ENCODE peak calls at places on chromosomes 1 and 21, in nine cellular contexts. One of them, this sample, is unnamed.

GRCh38 chr1:153774780-153775431 is at the start of gene SLC27A3:
- DNase-seq in SK-N-SH: peak
- DNase-seq in NB4: no peak
- DNase-seq in CD4-positive, alpha-beta memory T cell: no peak
- DNase-seq in lung: peak
- DNase-seq in H1: peak
- DNase-seq in fibroblast of lung: peak
- DNase-seq in IMR-90: no peak
- DNase-seq in uterus: peak
- DNase-seq in this sample: no peak

GRCh38 chr1:234915923-234916675 is 212.5 kb downstream of the TOMM20 start:
- DNase-seq in NB4: peak
- DNase-seq in SK-N-SH: no peak
- DNase-seq in lung: no peak
- DNase-seq in fibroblast of lung: no peak
- DNase-seq in uterus: peak
- DNase-seq in H1: no peak
- DNase-seq in IMR-90: no peak
- DNase-seq in CD4-positive, alpha-beta memory T cell: no peak
- DNase-seq in this sample: no peak

GRCh38 chr1:32494196-32494595 is 29.3 kb downstream of the ZBTB8B start:
- DNase-seq in CD4-positive, alpha-beta memory T cell: no peak
- DNase-seq in uterus: no peak
- DNase-seq in fibroblast of lung: peak
- DNase-seq in H1: no peak
- DNase-seq in IMR-90: no peak
- DNase-seq in NB4: no peak
- DNase-seq in lung: no peak
- DNase-seq in SK-N-SH: peak
- DNase-seq in this sample: no peak

GRCh38 chr1:18948048-18948912 is 8.2 kb downstream of the IFFO2 start:
- DNase-seq in IMR-90: no peak
- DNase-seq in uterus: no peak
- DNase-seq in NB4: no peak
- DNase-seq in fibroblast of lung: peak
- DNase-seq in SK-N-SH: no peak
- DNase-seq in H1: no peak
- DNase-seq in lung: no peak
- DNase-seq in CD4-positive, alpha-beta memory T cell: peak
- DNase-seq in this sample: no peak

GRCh38 chr1:18883636-18884418 is 18.5 kb downstream of the ALDH4A1 start:
- DNase-seq in lung: peak
- DNase-seq in SK-N-SH: peak
- DNase-seq in uterus: peak
- DNase-seq in H1: peak
- DNase-seq in IMR-90: peak
- DNase-seq in CD4-positive, alpha-beta memory T cell: peak
- DNase-seq in NB4: peak
- DNase-seq in fibroblast of lung: peak
- DNase-seq in this sample: no peak

GRCh38 chr1:96808186-96808585 is 86.6 kb downstream of the PTBP2 start:
- DNase-seq in SK-N-SH: peak
- DNase-seq in uterus: no peak
- DNase-seq in H1: no peak
- DNase-seq in IMR-90: no peak
- DNase-seq in fibroblast of lung: no peak
- DNase-seq in lung: no peak
- DNase-seq in NB4: peak
- DNase-seq in CD4-positive, alpha-beta memory T cell: no peak
- DNase-seq in this sample: peak

GRCh38 chr1:206923009-206923960 is 1.5 kb upstream of the FCMR start:
- DNase-seq in NB4: peak
- DNase-seq in fibroblast of lung: no peak
- DNase-seq in CD4-positive, alpha-beta memory T cell: peak
- DNase-seq in lung: no peak
- DNase-seq in SK-N-SH: no peak
- DNase-seq in uterus: no peak
- DNase-seq in IMR-90: no peak
- DNase-seq in H1: no peak
- DNase-seq in this sample: no peak

GRCh38 chr1:215146252-215146975 is 63.9 kb downstream of the KCNK2 start:
- DNase-seq in NB4: peak
- DNase-seq in lung: no peak
- DNase-seq in fibroblast of lung: peak
- DNase-seq in uterus: no peak
- DNase-seq in IMR-90: peak
- DNase-seq in CD4-positive, alpha-beta memory T cell: no peak
- DNase-seq in SK-N-SH: peak
- DNase-seq in H1: no peak
- DNase-seq in this sample: peak

GRCh38 chr1:31447210-31447609 is 34.2 kb downstream of the SERINC2 start:
- DNase-seq in IMR-90: no peak
- DNase-seq in fibroblast of lung: no peak
- DNase-seq in CD4-positive, alpha-beta memory T cell: no peak
- DNase-seq in H1: no peak
- DNase-seq in uterus: no peak
- DNase-seq in SK-N-SH: no peak
- DNase-seq in NB4: no peak
- DNase-seq in lung: no peak
- DNase-seq in this sample: no peak

GRCh38 chr1:186473047-186473446 is 12.1 kb upstream of the PDC start:
- DNase-seq in uterus: no peak
- DNase-seq in IMR-90: no peak
- DNase-seq in SK-N-SH: no peak
- DNase-seq in lung: no peak
- DNase-seq in fibroblast of lung: no peak
- DNase-seq in H1: no peak
- DNase-seq in CD4-positive, alpha-beta memory T cell: no peak
- DNase-seq in NB4: no peak
- DNase-seq in this sample: no peak

GRCh38 chr1:15352122-15352957 is 57.3 kb upstream of the EFHD2 start:
- DNase-seq in IMR-90: peak
- DNase-seq in H1: no peak
- DNase-seq in fibroblast of lung: peak
- DNase-seq in uterus: no peak
- DNase-seq in SK-N-SH: no peak
- DNase-seq in lung: no peak
- DNase-seq in NB4: peak
- DNase-seq in CD4-positive, alpha-beta memory T cell: no peak
- DNase-seq in this sample: no peak

GRCh38 chr1:167752219-167752985 is 30.6 kb downstream of the MPZL1 start:
- DNase-seq in H1: no peak
- DNase-seq in lung: no peak
- DNase-seq in CD4-positive, alpha-beta memory T cell: no peak
- DNase-seq in fibroblast of lung: peak
- DNase-seq in uterus: no peak
- DNase-seq in IMR-90: peak
- DNase-seq in SK-N-SH: no peak
- DNase-seq in NB4: no peak
- DNase-seq in this sample: no peak

GRCh38 chr1:116497660-116498059 is 73.2 kb downstream of the CD58 start:
- DNase-seq in fibroblast of lung: peak
- DNase-seq in lung: no peak
- DNase-seq in SK-N-SH: no peak
- DNase-seq in NB4: no peak
- DNase-seq in uterus: no peak
- DNase-seq in CD4-positive, alpha-beta memory T cell: no peak
- DNase-seq in H1: no peak
- DNase-seq in IMR-90: peak
- DNase-seq in this sample: no peak

GRCh38 chr1:33719771-33720670 is 143.9 kb upstream of the HMGB4 start:
- DNase-seq in NB4: no peak
- DNase-seq in lung: no peak
- DNase-seq in IMR-90: peak
- DNase-seq in SK-N-SH: no peak
- DNase-seq in H1: peak
- DNase-seq in fibroblast of lung: peak
- DNase-seq in CD4-positive, alpha-beta memory T cell: no peak
- DNase-seq in uterus: no peak
- DNase-seq in this sample: peak

GRCh38 chr1:63148825-63149645 is 173.3 kb upstream of the FOXD3 start:
- DNase-seq in fibroblast of lung: peak
- DNase-seq in H1: peak
- DNase-seq in NB4: peak
- DNase-seq in uterus: no peak
- DNase-seq in lung: peak
- DNase-seq in SK-N-SH: peak
- DNase-seq in CD4-positive, alpha-beta memory T cell: no peak
- DNase-seq in IMR-90: peak
- DNase-seq in this sample: no peak

GRCh38 chr1:48600182-48600581 is 128.2 kb upstream of the SPATA6 start:
- DNase-seq in lung: no peak
- DNase-seq in IMR-90: no peak
- DNase-seq in fibroblast of lung: no peak
- DNase-seq in H1: no peak
- DNase-seq in uterus: no peak
- DNase-seq in CD4-positive, alpha-beta memory T cell: no peak
- DNase-seq in NB4: no peak
- DNase-seq in SK-N-SH: no peak
- DNase-seq in this sample: no peak

GRCh38 chr21:25567472-25567871 is 39.8 kb downstream of the MRPL39 start:
- DNase-seq in lung: no peak
- DNase-seq in IMR-90: no peak
- DNase-seq in SK-N-SH: no peak
- DNase-seq in H1: no peak
- DNase-seq in fibroblast of lung: no peak
- DNase-seq in NB4: no peak
- DNase-seq in CD4-positive, alpha-beta memory T cell: no peak
- DNase-seq in uterus: no peak
- DNase-seq in this sample: no peak

GRCh38 chr21:25569084-25569483 is 38.2 kb downstream of the MRPL39 start:
- DNase-seq in fibroblast of lung: no peak
- DNase-seq in uterus: no peak
- DNase-seq in IMR-90: peak
- DNase-seq in SK-N-SH: no peak
- DNase-seq in NB4: no peak
- DNase-seq in CD4-positive, alpha-beta memory T cell: no peak
- DNase-seq in H1: no peak
- DNase-seq in lung: no peak
- DNase-seq in this sample: no peak

GRCh38 chr21:25566645-25567044 is 40.6 kb downstream of the MRPL39 start:
- DNase-seq in NB4: no peak
- DNase-seq in lung: no peak
- DNase-seq in SK-N-SH: no peak
- DNase-seq in H1: no peak
- DNase-seq in CD4-positive, alpha-beta memory T cell: no peak
- DNase-seq in IMR-90: no peak
- DNase-seq in uterus: no peak
- DNase-seq in fibroblast of lung: no peak
- DNase-seq in this sample: no peak

GRCh38 chr21:25569711-25570110 is 37.6 kb downstream of the MRPL39 start:
- DNase-seq in lung: no peak
- DNase-seq in NB4: no peak
- DNase-seq in CD4-positive, alpha-beta memory T cell: no peak
- DNase-seq in SK-N-SH: no peak
- DNase-seq in H1: no peak
- DNase-seq in fibroblast of lung: no peak
- DNase-seq in uterus: no peak
- DNase-seq in IMR-90: no peak
- DNase-seq in this sample: no peak

GRCh38 chr21:25568230-25568629 is 39.1 kb downstream of the MRPL39 start:
- DNase-seq in CD4-positive, alpha-beta memory T cell: peak
- DNase-seq in NB4: peak
- DNase-seq in IMR-90: peak
- DNase-seq in uterus: peak
- DNase-seq in lung: no peak
- DNase-seq in fibroblast of lung: peak
- DNase-seq in SK-N-SH: no peak
- DNase-seq in H1: no peak
- DNase-seq in this sample: peak
- H3K4me3 ChIP-seq in CD4-positive, alpha-beta memory T cell: no peak
- H3K4me3 ChIP-seq in NB4: no peak
- H3K4me3 ChIP-seq in IMR-90: peak
- H3K4me3 ChIP-seq in uterus: no peak
- H3K4me3 ChIP-seq in lung: no peak
- H3K4me3 ChIP-seq in fibroblast of lung: no peak
- H3K4me3 ChIP-seq in SK-N-SH: no peak
- H3K4me3 ChIP-seq in H1: no peak
- H3K4me3 ChIP-seq in this sample: peak

DNA sequence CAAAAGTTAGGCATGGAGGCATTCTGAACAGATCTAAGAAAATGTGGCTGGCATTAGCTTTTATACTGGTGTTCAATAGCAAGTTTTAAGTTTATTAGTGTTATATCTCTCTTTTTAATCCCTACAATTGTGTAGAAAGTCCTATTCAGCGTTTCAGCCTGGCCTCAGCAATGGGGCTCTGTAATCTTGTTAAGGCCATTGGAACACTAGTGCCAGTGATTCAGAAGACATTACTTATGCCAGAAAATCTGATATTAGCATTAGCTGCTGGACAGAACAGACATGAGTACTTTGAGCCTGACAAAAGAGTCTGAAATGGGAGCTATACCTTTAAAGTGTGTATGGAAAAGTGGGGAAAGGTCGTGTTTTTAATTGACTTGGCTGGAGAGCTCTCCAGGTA is 167.0 kb downstream of the NEGR1 start:
- DNase-seq in SK-N-SH: no peak
- DNase-seq in CD4-positive, alpha-beta memory T cell: no peak
- DNase-seq in IMR-90: no peak
- DNase-seq in NB4: no peak
- DNase-seq in H1: no peak
- DNase-seq in lung: no peak
- DNase-seq in uterus: no peak
- DNase-seq in fibroblast of lung: no peak
- DNase-seq in this sample: no peak
- H3K4me3 ChIP-seq in SK-N-SH: no peak
- H3K4me3 ChIP-seq in CD4-positive, alpha-beta memory T cell: no peak
- H3K4me3 ChIP-seq in IMR-90: no peak
- H3K4me3 ChIP-seq in NB4: no peak
- H3K4me3 ChIP-seq in H1: no peak
- H3K4me3 ChIP-seq in lung: no peak
- H3K4me3 ChIP-seq in uterus: no peak
- H3K4me3 ChIP-seq in fibroblast of lung: no peak
- H3K4me3 ChIP-seq in this sample: no peak

GRCh38 chr1:8083739-8084484 is 57.8 kb upstream of the ERRFI1 start:
- DNase-seq in SK-N-SH: no peak
- DNase-seq in uterus: no peak
- DNase-seq in H1: no peak
- DNase-seq in IMR-90: peak
- DNase-seq in NB4: no peak
- DNase-seq in fibroblast of lung: peak
- DNase-seq in lung: no peak
- DNase-seq in CD4-positive, alpha-beta memory T cell: no peak
- DNase-seq in this sample: no peak
- H3K4me3 ChIP-seq in SK-N-SH: no peak
- H3K4me3 ChIP-seq in uterus: no peak
- H3K4me3 ChIP-seq in H1: no peak
- H3K4me3 ChIP-seq in IMR-90: no peak
- H3K4me3 ChIP-seq in NB4: no peak
- H3K4me3 ChIP-seq in fibroblast of lung: no peak
- H3K4me3 ChIP-seq in lung: no peak
- H3K4me3 ChIP-seq in CD4-positive, alpha-beta memory T cell: no peak
- H3K4me3 ChIP-seq in this sample: no peak

DNA sequence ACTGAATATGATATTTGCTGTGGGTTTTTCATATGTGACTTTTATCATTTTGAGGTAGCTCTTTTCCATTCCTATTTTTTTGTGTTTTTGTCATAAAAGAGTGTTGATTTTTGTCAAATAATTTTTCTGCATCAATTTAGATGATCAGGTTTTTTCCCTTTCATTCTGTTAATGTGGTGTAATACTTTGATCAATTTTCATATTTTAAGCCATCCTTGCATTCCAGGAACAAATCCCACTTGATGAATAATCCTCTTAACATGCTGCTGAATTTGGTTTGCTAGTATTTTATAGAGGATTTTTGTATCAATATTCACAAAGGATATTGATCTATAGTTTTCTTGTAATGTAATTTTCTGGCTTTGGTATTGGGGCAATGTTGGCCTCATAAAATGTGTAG is 25.5 kb upstream of the C1orf53 start:
- DNase-seq in fibroblast of lung: no peak
- DNase-seq in H1: no peak
- DNase-seq in SK-N-SH: no peak
- DNase-seq in uterus: no peak
- DNase-seq in CD4-positive, alpha-beta memory T cell: no peak
- DNase-seq in lung: no peak
- DNase-seq in NB4: no peak
- DNase-seq in IMR-90: no peak
- DNase-seq in this sample: no peak
- H3K4me3 ChIP-seq in fibroblast of lung: no peak
- H3K4me3 ChIP-seq in H1: no peak
- H3K4me3 ChIP-seq in SK-N-SH: no peak
- H3K4me3 ChIP-seq in uterus: no peak
- H3K4me3 ChIP-seq in CD4-positive, alpha-beta memory T cell: no peak
- H3K4me3 ChIP-seq in lung: no peak
- H3K4me3 ChIP-seq in NB4: no peak
- H3K4me3 ChIP-seq in IMR-90: no peak
- H3K4me3 ChIP-seq in this sample: no peak